ENCODE peak calls at places on chromosomes 11 and 22, in ten cellular contexts. R is naive thymus-derived CD4-positive, alpha-beta T cell; B is GM04504; O is activated naive CD8-positive, alpha-beta T cell treated with anti-CD3 and anti-CD28 coated beads, Interleukin-2, amount 50 U/mL, for 24 hours; Q is pulmonary artery endothelial cell; M is GM13976; G is stimulated activated CD8-positive, alpha-beta memory T cell treated with anti-CD3 and anti-CD28 coated beads, Interleukin-4, amount 100 ng/mL, for 1 hour; C is stimulated activated CD4-positive, alpha-beta T cell treated with anti-CD3 and anti-CD28 coated beads, Interleukin-12 subunit alpha, Interleukin-12 subunit beta, amount 100 ng/mL, for 48 hours; T is NCI-H1436 treated with DMSO at 0.1 percent for 48 hours; N is KG1. S is an unnamed sample.

GRCh38 chr11:130314184-130314748 is 451 bp downstream of the ZBTB44 start:
- DNase-seq in B (peak), Q (no peak), O (peak), C (peak), R (peak), M (peak), G (peak), T (no peak), N (peak), S (peak)

GRCh38 chr11:126061707-126062678 is 673 bp downstream of the CDON start:
- DNase-seq in B (no peak), T (no peak), Q (no peak), M (peak), G (peak), R (peak), C (peak), N (no peak), O (peak), S (peak)

GRCh38 chr22:23531283-23531921 is 48.7 kb downstream of the IGLL1 start:
- DNase-seq in C (no peak), Q (no peak), G (no peak), T (no peak), M (no peak), O (no peak), R (no peak), B (no peak), N (no peak), S (no peak)

GRCh38 chr22:23203452-23204124 is 23.3 kb downstream of the BCR start:
- DNase-seq in G (no peak), O (no peak), T (no peak), N (no peak), M (no peak), C (no peak), Q (no peak), B (no peak), R (no peak), S (no peak)

GRCh38 chr22:50161508-50162390 is 8.8 kb upstream of the PANX2 start:
- DNase-seq in N (no peak), C (no peak), G (no peak), T (no peak), O (no peak), R (no peak), B (no peak), Q (no peak), M (no peak), S (no peak)

GRCh38 chr22:37747090-37747714 is 50.4 kb downstream of the TRIOBP start:
- DNase-seq in G (no peak), T (no peak), R (no peak), C (no peak), B (no peak), O (no peak), M (no peak), N (no peak), Q (no peak), S (no peak)

GRCh38 chr11:9820260-9820659 is 156.4 kb downstream of the SWAP70 start:
- DNase-seq in N (no peak), O (no peak), C (no peak), G (no peak), B (no peak), Q (no peak), R (no peak), M (no peak), T (no peak), S (no peak)

GRCh38 chr11:76236092-76237026 is 30.1 kb upstream of the WNT11 start:
- DNase-seq in G (no peak), Q (peak), M (peak), T (no peak), O (peak), B (peak), R (peak), C (peak), N (peak), S (peak)

GRCh38 chr11:64372802-64373597 is 14.0 kb downstream of the RPS6KA4 start:
- DNase-seq in B (no peak), Q (no peak), R (no peak), T (peak), G (no peak), O (no peak), C (no peak), M (no peak), N (no peak), S (no peak)

GRCh38 chr11:1654388-1655167 is 25.0 kb downstream of the KRTAP5-5 start:
- DNase-seq in B (no peak), M (no peak), R (no peak), Q (no peak), C (no peak), O (no peak), T (no peak), G (no peak), N (no peak), S (no peak)

GRCh38 chr11:115087791-115088190 is 409.5 kb downstream of the NXPE2 start:
- DNase-seq in M (no peak), N (no peak), C (no peak), Q (no peak), O (no peak), G (no peak), T (no peak), R (no peak), B (no peak), S (no peak)

GRCh38 chr11:14358729-14359439 is at the start of gene RRAS2:
- DNase-seq in T (no peak), Q (peak), B (no peak), N (no peak), M (peak), G (peak), C (peak), R (peak), O (peak), S (peak)

GRCh38 chr11:131217313-131218297 is 152.8 kb upstream of the NTM start:
- DNase-seq in G (no peak), Q (no peak), R (no peak), N (no peak), O (no peak), T (no peak), M (no peak), C (no peak), B (no peak), S (no peak)

GRCh38 chr22:32823024-32823730 is 21.7 kb downstream of the TIMP3 start:
- DNase-seq in Q (no peak), O (no peak), R (no peak), B (no peak), N (no peak), M (peak), T (no peak), C (no peak), G (no peak), S (no peak)

GRCh38 chr22:20761536-20761935 is 12.4 kb upstream of the SERPIND1 start:
- DNase-seq in G (no peak), C (no peak), O (no peak), T (no peak), Q (no peak), N (no peak), B (no peak), R (no peak), M (no peak), S (no peak)

GRCh38 chr22:37454857-37455686 is 27.8 kb upstream of the ELFN2 start:
- DNase-seq in B (no peak), N (no peak), O (no peak), T (no peak), C (no peak), G (no peak), M (no peak), Q (peak), R (no peak), S (no peak)

GRCh38 chr22:36211237-36211881 is 9.8 kb upstream of the APOL4 start:
- DNase-seq in N (peak), R (no peak), M (no peak), G (no peak), C (no peak), T (no peak), O (no peak), B (no peak), Q (no peak), S (no peak)

GRCh38 chr22:38316340-38317236 is 645 bp downstream of the CSNK1E start:
- DNase-seq in N (no peak), T (no peak), B (no peak), C (no peak), Q (no peak), O (peak), M (peak), G (no peak), R (peak), S (peak)

GRCh38 chr11:45252134-45252856 is 33.8 kb downstream of the SYT13 start:
- DNase-seq in C (peak), T (no peak), M (peak), N (no peak), B (no peak), G (no peak), Q (no peak), R (no peak), O (peak), S (peak)

S was measured in stimulated activated naive CD8-positive, alpha-beta T cell treated with anti-CD3 and anti-CD28 coated beads, Interleukin-15, Interleukin-2, amounts not matched to agents 100 U/mL and 50 U/mL, for 24 hours.